ENCODE peak calls at places on chromosomes 6 and 20, in five cellular contexts. J is K562, W is HCT116, H is Panc1, G is GM12878. D is an unnamed sample.
A peak's percentile ranks its signal among the peaks of the same experiment; 100 is the strongest.

GRCh38 chr20:37567671-37568588 is 40.3 kb upstream of the BLCAP start:
- ATAC-seq in J (peak; percentile 73), W (no peak), H (no peak), G (no peak), D (no peak)

GRCh38 chr6:109454483-109455160 is 950 bp downstream of the MICAL1 start:
- ATAC-seq in J (no peak), W (no peak), H (no peak), G (peak; percentile 50), D (peak; percentile 7)

GRCh38 chr6:74277749-74278148 is 581.7 kb downstream of the CD109 start:
- ATAC-seq in J (no peak), W (no peak), H (no peak), G (no peak), D (no peak)

GRCh38 chr20:59149678-59150504 is 13.7 kb upstream of the ZNF831 start:
- ATAC-seq in J (no peak), W (no peak), H (no peak), G (no peak), D (peak; percentile 34)

GRCh38 chr20:24657211-24657610 is 187.8 kb downstream of the SYNDIG1 start:
- ATAC-seq in J (peak; percentile 34), W (no peak), H (peak; percentile 53), G (no peak), D (no peak)

GRCh38 chr6:42928748-42929087 is 562 bp upstream of the CNPY3 start:
- ATAC-seq in J (peak; percentile 1), W (peak; percentile 10), H (peak; percentile 13), G (no peak), D (peak; percentile 1)

GRCh38 chr6:15825332-15825930 is 162.6 kb upstream of the DTNBP1 start:
- ATAC-seq in J (no peak), W (no peak), H (no peak), G (no peak), D (no peak)

GRCh38 chr6:63440057-63440456 is 120.3 kb upstream of the LGSN start:
- ATAC-seq in J (no peak), W (peak; percentile 78), H (no peak), G (no peak), D (no peak)

GRCh38 chr6:151121900-151122299 is 117.9 kb upstream of the AKAP12 start:
- ATAC-seq in J (no peak), W (no peak), H (no peak), G (no peak), D (no peak)

GRCh38 chr6:145199961-145200360 is 535.4 kb downstream of the EPM2A start:
- ATAC-seq in J (no peak), W (no peak), H (peak; percentile 73), G (no peak), D (no peak)

GRCh38 chr6:147040521-147040920 is 163.7 kb upstream of the STXBP5 start:
- ATAC-seq in J (no peak), W (no peak), H (no peak), G (no peak), D (no peak)

GRCh38 chr20:41476013-41476441 is 109.4 kb upstream of the EMILIN3 start:
- ATAC-seq in J (no peak), W (no peak), H (peak; percentile 77), G (no peak), D (peak; percentile 74)

GRCh38 chr6:104957301-104958177 is 632 bp downstream of the LIN28B start:
- ATAC-seq in J (peak; percentile 6), W (no peak), H (peak; percentile 72), G (peak; percentile 42), D (no peak)

GRCh38 chr20:35091808-35092523 is 641 bp downstream of the TRPC4AP start:
- ATAC-seq in J (peak; percentile 62), W (peak; percentile 44), H (peak; percentile 59), G (peak; percentile 64), D (no peak)

GRCh38 chr6:29797120-29797519 is 30.5 kb upstream of the HLA-G start:
- ATAC-seq in J (no peak), W (no peak), H (no peak), G (no peak), D (no peak)

GRCh38 chr6:2713473-2714358 is 37.0 kb downstream of the MYLK4 start:
- ATAC-seq in J (peak; percentile 77), W (peak; percentile 49), H (no peak), G (no peak), D (no peak)

GRCh38 chr6:112189494-112189893 is 64.9 kb downstream of the LAMA4 start:
- ATAC-seq in J (no peak), W (no peak), H (no peak), G (no peak), D (peak; percentile 66)

GRCh38 chr6:26273673-26274595 is 91.1 kb upstream of the BTN3A2 start:
- ATAC-seq in J (no peak), W (no peak), H (peak; percentile 20), G (peak; percentile 3), D (no peak)

GRCh38 chr6:135088232-135088760 is 33.7 kb upstream of the HBS1L start:
- ATAC-seq in J (no peak), W (no peak), H (no peak), G (peak; percentile 10), D (no peak)

GRCh38 chr6:69907981-69908498 is 41.7 kb downstream of the COL19A1 start:
- ATAC-seq in J (no peak), W (no peak), H (no peak), G (no peak), D (no peak)

GRCh38 chr6:52104979-52105378 is 17.6 kb upstream of the PKHD1 start:
- ATAC-seq in J (no peak), W (no peak), H (no peak), G (no peak), D (no peak)

GRCh38 chr6:8193541-8193940 is 91.2 kb upstream of the EEF1E1 start:
- ATAC-seq in J (no peak), W (no peak), H (no peak), G (no peak), D (no peak)

GRCh38 chr6:168355716-168356522 is 36.3 kb upstream of the DACT2 start:
- ATAC-seq in J (peak; percentile 99), W (peak; percentile 99), H (peak; percentile 99), G (no peak), D (peak; percentile 74)

GRCh38 chr6:125953502-125953875 is 3.1 kb upstream of the HINT3 start:
- ATAC-seq in J (no peak), W (no peak), H (no peak), G (no peak), D (no peak)

GRCh38 chr6:136087986-136088385 is 162.1 kb downstream of the MTFR2 start:
- ATAC-seq in J (no peak), W (no peak), H (no peak), G (no peak), D (no peak)

GRCh38 chr6:169472786-169473416 is 219.3 kb upstream of the THBS2 start:
- ATAC-seq in J (no peak), W (no peak), H (no peak), G (no peak), D (no peak)

GRCh38 chr6:139882977-139883728 is 508.7 kb upstream of the CITED2 start:
- ATAC-seq in J (no peak), W (peak; percentile 44), H (peak; percentile 79), G (peak; percentile 67), D (peak; percentile 44)

GRCh38 chr6:96571551-96571950 is 8.6 kb downstream of the FHL5 start:
- ATAC-seq in J (no peak), W (no peak), H (no peak), G (no peak), D (no peak)

GRCh38 chr6:5457983-5458683 is 196.8 kb downstream of the FARS2 start:
- ATAC-seq in J (no peak), W (no peak), H (no peak), G (no peak), D (no peak)

GRCh38 chr20:36550797-36551299 is 9.5 kb downstream of the MYL9 start:
- ATAC-seq in J (no peak), W (peak; percentile 23), H (peak; percentile 13), G (no peak), D (peak; percentile 50)

GRCh38 chr6:39228111-39228971 is 934 bp downstream of the KCNK5 start:
- ATAC-seq in J (peak; percentile 6), W (no peak), H (no peak), G (peak; percentile 6), D (no peak)

GRCh38 chr20:35295674-35296073 is 3.4 kb upstream of the FAM83C start:
- ATAC-seq in J (no peak), W (no peak), H (no peak), G (no peak), D (no peak)

GRCh38 chr6:145898376-145898775 is 65.8 kb downstream of the SHPRH start:
- ATAC-seq in J (no peak), W (no peak), H (no peak), G (no peak), D (no peak)

GRCh38 chr20:59908855-59909254 is 24.6 kb downstream of the SYCP2 start:
- ATAC-seq in J (no peak), W (no peak), H (no peak), G (no peak), D (no peak)

GRCh38 chr6:142543576-142543975 is 241.8 kb downstream of the ADGRG6 start:
- ATAC-seq in J (no peak), W (no peak), H (no peak), G (no peak), D (no peak)
- TF ChIP-seq POLR2AphosphoS5 in J (no peak), W (no peak), H (no peak), G (no peak), D (no peak)

DNA sequence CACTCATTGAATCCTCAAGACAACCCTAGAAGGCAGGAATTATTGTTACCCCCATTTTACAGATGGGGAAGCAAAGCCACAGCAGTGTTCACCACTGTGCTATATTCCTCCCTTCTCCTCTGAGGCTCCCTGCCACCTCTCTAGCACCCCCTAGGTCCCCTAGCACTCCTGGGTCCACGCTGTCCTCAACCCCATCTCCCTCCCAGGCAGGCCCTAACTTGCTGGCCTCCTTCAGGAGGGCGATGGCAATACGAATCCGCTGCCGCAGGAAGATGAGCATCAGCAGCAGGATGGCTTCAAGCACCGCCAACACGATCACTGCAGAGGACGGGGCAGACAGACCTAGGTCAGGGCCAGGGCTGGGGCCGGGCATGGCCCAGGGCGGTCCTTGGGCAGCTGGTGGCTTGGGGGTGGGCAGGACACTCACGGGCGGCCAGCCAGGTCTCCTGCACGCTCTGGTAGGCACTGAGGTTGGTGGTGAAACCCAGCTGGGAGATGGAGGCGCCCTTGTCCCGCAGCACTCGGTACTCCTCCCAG is 7.8 kb upstream of the NEU1 start:
- ATAC-seq in J (peak; percentile 60), W (peak; percentile 82), H (peak; percentile 27), G (peak; percentile 42), D (no peak)
- TF ChIP-seq CTCF in J (peak; percentile 53), W (peak; percentile 37), H (no peak), G (peak; percentile 6), D (no peak)

GRCh38 chr20:49656304-49656703 is 57.4 kb downstream of the B4GALT5 start:
- ATAC-seq in J (no peak), W (no peak), H (no peak), G (no peak), D (no peak)
- H3K27ac ChIP-seq in J (no peak overlapping the region), W (no peak overlapping the region), H (no peak overlapping the region), G (no peak overlapping the region), D (no peak overlapping the region)

DNA sequence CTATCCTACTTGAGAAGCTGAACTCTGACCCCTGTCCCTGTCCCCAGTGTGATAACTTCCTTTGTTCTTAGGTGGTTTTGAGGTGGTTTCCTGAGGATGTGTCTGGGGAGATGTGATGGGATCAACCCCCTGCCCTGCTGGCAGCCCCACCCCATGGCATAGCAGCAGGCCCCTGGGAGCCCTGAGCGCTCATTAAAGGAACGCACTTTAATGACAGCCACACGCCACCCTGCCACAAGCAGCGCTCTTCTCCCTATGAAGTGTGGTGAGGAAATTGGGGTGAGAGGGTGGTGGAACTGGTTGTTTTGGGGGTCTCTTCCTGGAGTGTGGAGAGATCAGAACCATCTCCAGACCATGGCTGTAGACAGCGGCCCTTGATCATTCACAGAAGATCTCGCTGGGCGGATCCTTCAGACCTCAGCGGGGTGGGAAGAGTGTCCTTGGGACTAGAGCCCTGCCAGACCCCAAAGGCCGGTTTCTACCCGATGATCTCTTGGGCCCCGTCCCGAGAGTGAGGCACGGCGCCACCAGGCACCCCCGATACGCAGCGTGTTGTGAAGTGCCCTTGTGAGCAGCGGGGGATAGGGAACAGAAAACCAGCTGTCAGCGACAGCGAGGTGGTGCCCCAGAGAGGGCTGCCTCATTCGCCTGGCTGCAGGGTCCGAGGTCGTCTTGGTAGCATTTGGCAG is 45.4 kb downstream of the SYNJ2 start:
- ATAC-seq in J (no peak), W (no peak), H (peak; percentile 8), G (no peak), D (no peak)
- TF ChIP-seq POLR2AphosphoS5 in J (no peak), W (no peak), H (no peak), G (no peak), D (no peak)

D was measured in gastroesophageal sphincter.